ENCODE peak calls at places on chromosomes 1 and 21, in five cellular contexts. One of them, this sample, is unnamed.

GRCh38 chr1:43441166-43441893 is 12.4 kb downstream of the HYI start:
- DNase-seq in fibroblast of the conjunctiva: no peak
- DNase-seq in 8988T: no peak
- DNase-seq in NT2/D1: no peak
- DNase-seq in DMS79 treated with DMSO at 0.1 percent for 48 hours: no peak
- DNase-seq in this sample: no peak

GRCh38 chr1:77671836-77672235 is 10.6 kb downstream of the ZZZ3 start:
- DNase-seq in fibroblast of the conjunctiva: no peak
- DNase-seq in 8988T: no peak
- DNase-seq in NT2/D1: no peak
- DNase-seq in DMS79 treated with DMSO at 0.1 percent for 48 hours: no peak
- DNase-seq in this sample: peak

GRCh38 chr1:201640624-201641023 is 101.7 kb downstream of the NAV1 start:
- DNase-seq in fibroblast of the conjunctiva: peak
- DNase-seq in 8988T: no peak
- DNase-seq in NT2/D1: no peak
- DNase-seq in DMS79 treated with DMSO at 0.1 percent for 48 hours: no peak
- DNase-seq in this sample: no peak

GRCh38 chr1:38138498-38139233 is 92.1 kb upstream of the POU3F1 start:
- DNase-seq in fibroblast of the conjunctiva: peak
- DNase-seq in 8988T: peak
- DNase-seq in NT2/D1: no peak
- DNase-seq in DMS79 treated with DMSO at 0.1 percent for 48 hours: peak
- DNase-seq in this sample: peak

GRCh38 chr21:31108969-31109368 is 70.7 kb upstream of the KRTAP19-8 start:
- DNase-seq in fibroblast of the conjunctiva: no peak
- DNase-seq in 8988T: no peak
- DNase-seq in NT2/D1: peak
- DNase-seq in DMS79 treated with DMSO at 0.1 percent for 48 hours: no peak
- DNase-seq in this sample: no peak

GRCh38 chr1:15617874-15618684 is 821 bp downstream of the DDI2 start:
- DNase-seq in fibroblast of the conjunctiva: no peak
- DNase-seq in 8988T: no peak
- DNase-seq in NT2/D1: no peak
- DNase-seq in DMS79 treated with DMSO at 0.1 percent for 48 hours: peak
- DNase-seq in this sample: peak

GRCh38 chr1:29581256-29581655 is 344.9 kb downstream of the PTPRU start:
- DNase-seq in fibroblast of the conjunctiva: no peak
- DNase-seq in 8988T: no peak
- DNase-seq in NT2/D1: no peak
- DNase-seq in DMS79 treated with DMSO at 0.1 percent for 48 hours: no peak
- DNase-seq in this sample: no peak

GRCh38 chr1:99481391-99481996 is 164.4 kb upstream of the PALMD start:
- DNase-seq in fibroblast of the conjunctiva: peak
- DNase-seq in 8988T: no peak
- DNase-seq in NT2/D1: peak
- DNase-seq in DMS79 treated with DMSO at 0.1 percent for 48 hours: peak
- DNase-seq in this sample: peak

GRCh38 chr1:26122988-26123973 is 11.7 kb downstream of the PDIK1L start:
- DNase-seq in fibroblast of the conjunctiva: no peak
- DNase-seq in 8988T: no peak
- DNase-seq in NT2/D1: no peak
- DNase-seq in DMS79 treated with DMSO at 0.1 percent for 48 hours: no peak
- DNase-seq in this sample: peak